ENCODE peak calls at places on chromosomes 13 and 19, in six cellular contexts. K is cardiac fibroblast; H is activated T-helper 1 cell treated with anti-CD3 and anti-CD28 coated beads, Interleukin-2, amount 50 U/mL, for 16 hours; S is dorsolateral prefrontal cortex; E is NCI-H774; O is fibroblast of the aortic adventitia. A is an unnamed sample.

GRCh38 chr19:48443262-48443661 is 2.5 kb upstream of the GRWD1 start:
- DNase-seq in K (no peak), H (no peak), S (no peak), E (no peak), O (no peak), A (no peak)

GRCh38 chr19:22606212-22606553 is 27.9 kb upstream of the ZNF492 start:
- DNase-seq in K (no peak), H (no peak), S (no peak), E (no peak), O (no peak), A (peak; percentile 43)

GRCh38 chr13:102571075-102571474 is 25.7 kb upstream of the TPP2 start:
- DNase-seq in K (no peak), H (no peak), S (no peak), E (no peak), O (no peak), A (no peak)

GRCh38 chr19:55485439-55486011 is 537 bp downstream of the NAT14 start:
- DNase-seq in K (no peak), H (no peak), S (no peak), E (no peak), O (no peak), A (no peak)

GRCh38 chr13:95724252-95724651 is 47.3 kb downstream of the DNAJC3 start:
- DNase-seq in K (peak; percentile 55), H (no peak), S (no peak), E (no peak), O (peak; percentile 7), A (no peak)

GRCh38 chr13:35927554-35927953 is 203.6 kb downstream of the DCLK1 start:
- DNase-seq in K (peak; percentile 82), H (no peak), S (no peak), E (no peak), O (peak; percentile 91), A (no peak)

GRCh38 chr19:1074512-1075283 is 7.7 kb downstream of the ARHGAP45 start:
- DNase-seq in K (no peak), H (peak; percentile 98), S (peak; percentile 59), E (peak; percentile 78), O (no peak), A (peak; percentile 68)

GRCh38 chr13:111902726-111903125 is 164.2 kb upstream of the SOX1 start:
- DNase-seq in K (no peak), H (no peak), S (no peak), E (no peak), O (no peak), A (peak; percentile 18)

GRCh38 chr13:66312312-66313087 is 917.6 kb downstream of the PCDH9 start:
- DNase-seq in K (peak; percentile 93), H (no peak), S (no peak), E (peak; percentile 2), O (peak; percentile 80), A (no peak)

GRCh38 chr13:106533940-106534843 is 1.3 kb downstream of the EFNB2 start:
- DNase-seq in K (peak; percentile 76), H (no peak), S (peak; percentile 40), E (peak; percentile 62), O (peak; percentile 58), A (no peak)

GRCh38 chr19:32313866-32314265 is 31.5 kb upstream of the ZNF507 start:
- DNase-seq in K (no peak), H (no peak), S (no peak), E (no peak), O (no peak), A (no peak)

GRCh38 chr19:7004313-7004931 is 16.8 kb downstream of the MBD3L2B start:
- DNase-seq in K (no peak), H (no peak), S (no peak), E (no peak), O (peak; percentile 42), A (no peak)

GRCh38 chr19:41449079-41449864 is 6.3 kb downstream of the ERICH4 start:
- DNase-seq in K (peak; percentile 75), H (peak; percentile 51), S (peak; percentile 52), E (peak; percentile 48), O (peak; percentile 72), A (peak; percentile 84)

GRCh38 chr19:23817519-23817918 is 58.8 kb upstream of the ZNF681 start:
- DNase-seq in K (peak; percentile 36), H (peak; percentile 11), S (no peak), E (no peak), O (no peak), A (no peak)

A was measured in right atrium auricular region.